ENCODE peak calls at places on chromosome 16, in seven cellular contexts. E is lower lobe of right lung, P is testis, Z is MM.1S, T is lung, F is PC-9, L is brain microvascular endothelial cell. O is an unnamed sample.

GRCh38 chr16:78775161-78775561 is 675.7 kb downstream of the WWOX start:
- DNase-seq in E (no peak), T (no peak), F (no peak), L (no peak), Z (no peak), P (no peak), O (no peak)

GRCh38 chr16:87227651-87228015 is 89.6 kb downstream of the C16orf95 start:
- DNase-seq in E (no peak), L (no peak), T (no peak), P (peak), F (no peak), Z (no peak), O (no peak)

GRCh38 chr16:3569851-3570250 is 7.4 kb downstream of the NLRC3 start:
- DNase-seq in F (no peak), P (no peak), Z (no peak), T (no peak), L (no peak), E (no peak), O (no peak)

GRCh38 chr16:1180772-1181714 is 28.1 kb downstream of the CACNA1H start:
- DNase-seq in F (no peak), T (no peak), Z (no peak), E (no peak), P (peak), L (no peak), O (no peak)

GRCh38 chr16:1125471-1125870 is 27.4 kb upstream of the CACNA1H start:
- DNase-seq in P (no peak), L (peak), T (no peak), Z (no peak), F (no peak), E (no peak), O (no peak)

GRCh38 chr16:85913688-85914422 is 14.9 kb downstream of the IRF8 start:
- DNase-seq in P (no peak), E (peak), T (no peak), L (no peak), Z (no peak), F (no peak), O (no peak)

GRCh38 chr16:28210979-28211505 is 723 bp downstream of the XPO6 start:
- DNase-seq in E (peak), L (peak), P (peak), Z (peak), F (peak), T (peak), O (peak)

GRCh38 chr16:22380529-22380928 is 6.1 kb upstream of the CDR2 start:
- DNase-seq in L (no peak), Z (no peak), T (no peak), P (no peak), E (no peak), F (no peak), O (no peak)

GRCh38 chr16:12468552-12468951 is 335.1 kb downstream of the CPPED1 start:
- DNase-seq in L (no peak), Z (no peak), F (no peak), T (no peak), E (no peak), P (no peak), O (no peak)

GRCh38 chr16:85681255-85681654 is 7.5 kb downstream of the GINS2 start:
- DNase-seq in L (no peak), F (no peak), E (peak), P (no peak), T (no peak), Z (no peak), O (no peak)

GRCh38 chr16:83717814-83718213 is 90.0 kb upstream of the HSBP1 start:
- DNase-seq in T (no peak), F (no peak), Z (no peak), P (no peak), E (no peak), L (peak), O (no peak)

GRCh38 chr16:86427327-86427935 is 82.9 kb upstream of the FOXF1 start:
- DNase-seq in Z (no peak), P (no peak), E (no peak), L (no peak), F (no peak), T (no peak), O (no peak)

GRCh38 chr16:7303014-7303676 is 29.5 kb upstream of the RBFOX1 start:
- DNase-seq in L (no peak), F (no peak), E (no peak), T (no peak), Z (no peak), P (peak), O (no peak)

GRCh38 chr16:725041-725376 is 1.2 kb downstream of the CCDC78 start:
- DNase-seq in F (peak), Z (no peak), T (no peak), E (no peak), P (no peak), L (no peak), O (no peak)

GRCh38 chr16:75420987-75421819 is 12.1 kb downstream of the CFDP1 start:
- DNase-seq in T (peak), L (peak), F (no peak), P (peak), Z (no peak), E (peak), O (peak)

GRCh38 chr16:53766304-53767016 is 62.5 kb downstream of the FTO start:
- DNase-seq in E (no peak), L (peak), Z (no peak), P (no peak), F (no peak), T (no peak), O (peak)

GRCh38 chr16:71625113-71625850 is 702 bp upstream of the MARVELD3 start:
- DNase-seq in L (no peak), E (no peak), T (no peak), P (no peak), Z (no peak), F (no peak), O (no peak)
- H3K4me3 ChIP-seq in L (no peak), E (peak), T (no peak), P (no peak), Z (peak), F (peak), O (no peak)

DNA sequence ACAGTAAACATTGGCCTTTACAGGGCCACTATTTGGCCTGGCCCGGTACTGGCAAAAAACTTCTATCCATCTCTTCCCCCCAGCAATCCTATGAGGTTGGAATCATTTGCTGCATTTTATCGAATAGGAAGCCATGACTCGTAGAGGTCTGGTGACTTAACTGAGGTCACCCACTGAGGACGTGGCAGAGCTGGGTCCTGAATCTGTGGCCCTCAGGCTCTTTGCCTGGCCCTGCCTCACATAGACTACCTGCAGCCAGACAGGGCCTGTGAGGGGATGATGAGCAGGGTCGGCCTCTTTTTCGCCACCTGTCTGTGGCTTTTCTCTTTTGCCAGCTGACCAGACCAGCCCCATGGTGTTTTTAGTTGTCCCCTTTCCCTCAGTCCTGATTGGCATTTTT is 1.9 kb downstream of the PPP4C start:
- DNase-seq in F (no peak), Z (no peak), L (no peak), T (no peak), P (no peak), E (peak), O (no peak)
- H3K4me3 ChIP-seq in F (peak), Z (no peak), L (peak), T (no peak), P (no peak), E (no peak), O (no peak)

GRCh38 chr16:57192720-57193486 is 6.8 kb downstream of the RSPRY1 start:
- DNase-seq in E (no peak), P (no peak), Z (peak), F (no peak), L (peak), T (no peak), O (peak)
- H3K4me3 ChIP-seq in E (no peak), P (no peak), Z (no peak), F (no peak), L (no peak), T (no peak), O (no peak)

GRCh38 chr16:56998352-56998751 is 9.0 kb downstream of the NLRC5 start:
- DNase-seq in T (no peak), E (no peak), P (no peak), F (no peak), Z (no peak), L (no peak), O (no peak)

GRCh38 chr16:57000271-57001025 is 11.1 kb downstream of the NLRC5 start:
- DNase-seq in E (no peak), F (peak), P (no peak), T (no peak), Z (no peak), L (peak), O (peak)

GRCh38 chr16:56999409-57000270 is 10.3 kb downstream of the NLRC5 start:
- DNase-seq in L (no peak), Z (no peak), T (no peak), E (no peak), F (no peak), P (no peak), O (no peak)

GRCh38 chr16:56997931-56998330 is 8.6 kb downstream of the NLRC5 start:
- DNase-seq in E (no peak), L (no peak), F (no peak), Z (no peak), T (no peak), P (no peak), O (no peak)

DNA sequence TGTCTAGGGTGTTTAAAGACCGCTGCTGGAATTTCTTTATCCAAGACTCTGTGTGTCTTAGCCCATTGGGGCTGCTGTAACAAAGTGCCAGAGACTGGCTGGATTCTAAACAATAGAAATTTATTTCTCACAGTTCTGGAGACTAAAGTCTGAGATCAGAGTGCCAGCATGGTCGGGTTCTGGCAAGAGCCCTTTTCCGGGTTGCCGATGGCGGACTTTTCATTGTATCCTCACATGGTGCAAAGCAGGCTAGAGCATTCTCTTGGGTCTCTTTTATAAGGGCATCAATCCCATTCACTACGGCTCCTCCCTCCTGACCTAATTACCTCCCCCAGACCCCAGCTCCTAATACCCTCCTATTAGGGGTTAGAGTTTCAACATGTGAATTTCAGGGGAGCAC is 9.5 kb downstream of the NLRC5 start:
- DNase-seq in E (no peak), T (no peak), Z (no peak), L (no peak), F (no peak), P (no peak), O (no peak)
- H3K4me3 ChIP-seq in E (no peak), T (no peak), Z (no peak), L (no peak), F (no peak), P (no peak), O (no peak)